ENCODE peak calls at places on chromosomes 11 and 22, in eight cellular contexts. C is spleen, E is ovary, R is body of pancreas, A is A549, X is NB4, S is GM12891, L is heart left ventricle. O is an unnamed sample.

GRCh38 chr11:130178441-130178971 is 18.9 kb downstream of the ST14 start:
- DNase-seq in L (peak), C (no peak), E (peak), R (no peak), S (no peak), A (no peak), X (no peak), O (no peak)

GRCh38 chr22:47294571-47294970 is 532.1 kb downstream of the TBC1D22A start:
- DNase-seq in X (no peak), C (no peak), E (no peak), L (no peak), S (no peak), R (no peak), A (no peak), O (no peak)

GRCh38 chr11:69008774-69009440 is 4.1 kb downstream of the MRGPRF start:
- DNase-seq in R (no peak), X (peak), C (peak), E (peak), A (peak), L (peak), S (no peak), O (no peak)

GRCh38 chr22:23219787-23220484 is 39.6 kb downstream of the BCR start:
- DNase-seq in X (peak), R (no peak), A (no peak), L (no peak), C (peak), E (peak), S (peak), O (no peak)

GRCh38 chr22:17119481-17120202 is 1.5 kb downstream of the TMEM121B start:
- DNase-seq in E (no peak), R (peak), S (no peak), C (peak), L (no peak), A (no peak), X (peak), O (peak)

GRCh38 chr11:125224391-125225015 is 60.0 kb downstream of the PKNOX2 start:
- DNase-seq in E (peak), X (peak), C (no peak), A (no peak), R (peak), S (no peak), L (peak), O (no peak)

GRCh38 chr11:128047026-128047425 is 540.3 kb downstream of the ETS1 start:
- DNase-seq in C (no peak), X (no peak), R (no peak), L (no peak), A (no peak), S (no peak), E (no peak), O (no peak)

GRCh38 chr11:133712235-133712634 is 133.1 kb downstream of the SPATA19 start:
- DNase-seq in A (no peak), S (no peak), E (no peak), X (no peak), R (no peak), C (no peak), L (no peak), O (no peak)

GRCh38 chr11:112809429-112809828 is 151.8 kb upstream of the NCAM1 start:
- DNase-seq in A (no peak), R (no peak), S (no peak), X (no peak), L (no peak), E (no peak), C (no peak), O (no peak)

GRCh38 chr22:46584081-46584903 is 35.9 kb upstream of the GRAMD4 start:
- DNase-seq in L (no peak), S (no peak), E (no peak), R (no peak), A (no peak), X (no peak), C (peak), O (no peak)

GRCh38 chr11:59560702-59561469 is 49.5 kb downstream of the OR4D9 start:
- DNase-seq in A (peak), L (peak), R (peak), X (peak), S (peak), C (peak), E (peak), O (peak)

GRCh38 chr11:12376259-12376971 is 956 bp upstream of the PARVA start:
- DNase-seq in S (no peak), C (no peak), E (peak), A (no peak), L (peak), X (no peak), R (peak), O (no peak)

GRCh38 chr11:2549876-2550605 is 105.2 kb downstream of the KCNQ1 start:
- DNase-seq in X (no peak), R (no peak), L (no peak), E (peak), C (peak), S (no peak), A (no peak), O (no peak)

GRCh38 chr11:830295-831131 is 2.2 kb upstream of the CD151 start:
- DNase-seq in A (no peak), L (peak), E (peak), S (no peak), R (peak), C (peak), X (no peak), O (peak)

GRCh38 chr11:16356057-16356750 is at the start of gene SOX6:
- DNase-seq in C (no peak), L (no peak), E (no peak), S (no peak), R (no peak), X (no peak), A (no peak), O (no peak)

GRCh38 chr11:12287374-12288211 is 89.8 kb upstream of the PARVA start:
- DNase-seq in X (peak), S (no peak), A (peak), R (no peak), E (peak), L (peak), C (no peak), O (no peak)

GRCh38 chr11:117731689-117732290 is 65.2 kb downstream of the DSCAML1 start:
- DNase-seq in A (no peak), X (no peak), C (peak), E (no peak), L (no peak), R (no peak), S (no peak), O (no peak)

GRCh38 chr11:46119352-46120216 is 1.7 kb downstream of the PHF21A start:
- DNase-seq in E (peak), L (peak), C (peak), A (no peak), X (peak), S (no peak), R (peak), O (peak)

GRCh38 chr11:31139479-31139878 is 230.1 kb downstream of the DCDC1 start:
- DNase-seq in X (no peak), L (no peak), S (no peak), E (no peak), A (no peak), R (no peak), C (no peak), O (no peak)

GRCh38 chr11:69444381-69445130 is 36.9 kb upstream of the LINC01488 start:
- DNase-seq in E (no peak), L (peak), X (peak), S (no peak), C (peak), A (no peak), R (peak), O (peak)

GRCh38 chr11:43693731-43694130 is 13.2 kb downstream of the HSD17B12 start:
- DNase-seq in C (no peak), A (no peak), L (no peak), E (no peak), R (no peak), X (no peak), S (no peak), O (peak)

GRCh38 chr22:45709004-45709739 is 37.5 kb downstream of the ATXN10 start:
- DNase-seq in C (no peak), S (no peak), L (no peak), E (no peak), A (peak), R (no peak), X (peak), O (no peak)

GRCh38 chr11:36130401-36130800 is 158.8 kb downstream of the COMMD9 start:
- DNase-seq in R (no peak), E (no peak), A (no peak), L (no peak), S (no peak), X (peak), C (no peak), O (no peak)

GRCh38 chr22:37777122-37777687 is 30.5 kb upstream of the GCAT start:
- DNase-seq in C (no peak), R (peak), L (peak), E (no peak), A (no peak), S (peak), X (peak), O (no peak)

GRCh38 chr11:113313601-113314000 is 782 bp upstream of the TTC12 start:
- DNase-seq in S (no peak), E (no peak), C (no peak), L (no peak), X (no peak), R (no peak), A (no peak), O (no peak)

GRCh38 chr22:38936562-38936961 is 20.8 kb upstream of the APOBEC3A start:
- DNase-seq in S (no peak), A (no peak), C (no peak), R (no peak), E (peak), X (no peak), L (no peak), O (no peak)

GRCh38 chr11:67646535-67647336 is 3.8 kb downstream of the ACY3 start:
- DNase-seq in C (peak), E (no peak), S (no peak), X (peak), L (no peak), R (peak), A (no peak), O (no peak)

GRCh38 chr22:29265929-29266328 is 1.9 kb downstream of the RHBDD3 start:
- DNase-seq in L (no peak), C (no peak), E (peak), A (no peak), R (no peak), X (no peak), S (no peak), O (peak)

GRCh38 chr11:57379732-57380131 is 1.2 kb downstream of the PRG3 start:
- DNase-seq in X (peak), R (no peak), S (no peak), A (no peak), C (no peak), E (no peak), L (no peak), O (peak)

GRCh38 chr11:103596323-103596722 is 440.1 kb upstream of the DDI1 start:
- DNase-seq in L (no peak), E (no peak), R (no peak), C (no peak), A (no peak), S (no peak), X (no peak), O (no peak)

GRCh38 chr11:74949748-74950127 is 672 bp downstream of the SPCS2 start:
- DNase-seq in E (no peak), A (peak), X (peak), S (no peak), L (no peak), R (no peak), C (no peak), O (peak)

GRCh38 chr11:13667245-13667644 is 1.2 kb upstream of the FAR1 start:
- DNase-seq in A (no peak), C (no peak), R (no peak), X (no peak), E (no peak), L (no peak), S (no peak), O (peak)

GRCh38 chr11:64219354-64219684 is 6.7 kb downstream of the TRPT1 start:
- DNase-seq in L (no peak), X (no peak), C (no peak), A (no peak), E (no peak), R (no peak), S (no peak), O (no peak)

GRCh38 chr22:41367680-41368542 is 13.8 kb upstream of the TEF start:
- DNase-seq in X (no peak), E (peak), L (peak), R (peak), A (no peak), C (no peak), S (no peak), O (no peak)

GRCh38 chr22:42468841-42469240 is 36.6 kb upstream of the NFAM1 start:
- DNase-seq in E (no peak), C (no peak), A (no peak), X (peak), L (no peak), S (no peak), R (no peak), O (no peak)

GRCh38 chr22:37904572-37905533 is 1.2 kb upstream of the MICALL1 start:
- DNase-seq in X (peak), R (no peak), C (no peak), A (peak), L (no peak), S (no peak), E (peak), O (peak)

GRCh38 chr22:48306284-48306683 is 1521.4 kb downstream of the BRD1 start:
- DNase-seq in S (no peak), X (no peak), R (no peak), A (no peak), L (no peak), E (no peak), C (no peak), O (no peak)

GRCh38 chr11:69683764-69684333 is 8.7 kb upstream of the LTO1 start:
- DNase-seq in C (peak), A (no peak), S (no peak), X (peak), E (no peak), L (no peak), R (no peak), O (peak)

GRCh38 chr11:86672007-86672621 is at the start of gene ME3:
- DNase-seq in E (peak), S (peak), C (peak), X (peak), L (peak), R (peak), A (peak), O (peak)

DNA sequence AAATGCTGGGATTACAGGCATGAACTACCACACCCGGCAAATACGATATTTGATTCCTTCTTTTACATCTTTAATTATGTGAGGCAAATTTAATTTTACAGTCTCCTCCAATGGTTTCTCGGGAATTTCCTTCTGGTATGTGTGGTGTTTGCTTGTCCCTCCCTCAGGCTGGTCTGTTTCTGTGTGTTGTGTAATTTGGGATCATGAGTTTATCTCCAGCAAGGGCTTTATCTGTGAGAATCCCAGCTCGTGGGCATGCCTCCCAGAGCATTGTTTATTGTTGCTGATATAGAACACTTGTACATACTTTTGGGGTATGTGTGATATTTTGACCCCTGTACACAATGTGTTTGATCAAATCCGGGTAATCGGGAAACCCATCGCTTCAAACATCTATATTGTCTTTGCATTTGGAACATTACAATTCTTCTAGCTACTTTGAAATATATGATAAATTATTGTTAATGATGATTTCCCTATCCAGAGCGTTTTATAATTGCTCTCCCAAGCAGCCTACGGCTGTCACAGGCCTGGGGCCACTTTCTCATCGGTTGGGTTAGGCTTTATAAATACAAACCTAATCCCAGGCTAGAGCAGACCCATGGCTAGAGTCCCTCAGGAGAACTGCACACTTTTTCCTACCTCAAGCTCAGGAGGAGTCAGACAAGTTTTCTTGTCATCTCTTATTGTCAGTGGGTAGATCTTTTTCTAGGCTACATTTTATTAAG is 15.0 kb upstream of the PRR5 start:
- DNase-seq in R (no peak), S (no peak), X (no peak), A (no peak), E (no peak), C (no peak), L (no peak), O (no peak)
- TF ChIP-seq POLR2A in R (no peak), S (no peak), X (no peak), A (no peak), E (no peak), C (no peak), L (no peak), O (no peak)

GRCh38 chr11:119095066-119095880 is 6.4 kb downstream of the DPAGT1 start:
- DNase-seq in E (peak), S (peak), R (peak), L (peak), C (peak), A (peak), X (peak), O (peak)
- TF ChIP-seq POLR2A in E (peak), S (peak), R (peak), L (peak), C (peak), A (peak), X (peak), O (peak)

DNA sequence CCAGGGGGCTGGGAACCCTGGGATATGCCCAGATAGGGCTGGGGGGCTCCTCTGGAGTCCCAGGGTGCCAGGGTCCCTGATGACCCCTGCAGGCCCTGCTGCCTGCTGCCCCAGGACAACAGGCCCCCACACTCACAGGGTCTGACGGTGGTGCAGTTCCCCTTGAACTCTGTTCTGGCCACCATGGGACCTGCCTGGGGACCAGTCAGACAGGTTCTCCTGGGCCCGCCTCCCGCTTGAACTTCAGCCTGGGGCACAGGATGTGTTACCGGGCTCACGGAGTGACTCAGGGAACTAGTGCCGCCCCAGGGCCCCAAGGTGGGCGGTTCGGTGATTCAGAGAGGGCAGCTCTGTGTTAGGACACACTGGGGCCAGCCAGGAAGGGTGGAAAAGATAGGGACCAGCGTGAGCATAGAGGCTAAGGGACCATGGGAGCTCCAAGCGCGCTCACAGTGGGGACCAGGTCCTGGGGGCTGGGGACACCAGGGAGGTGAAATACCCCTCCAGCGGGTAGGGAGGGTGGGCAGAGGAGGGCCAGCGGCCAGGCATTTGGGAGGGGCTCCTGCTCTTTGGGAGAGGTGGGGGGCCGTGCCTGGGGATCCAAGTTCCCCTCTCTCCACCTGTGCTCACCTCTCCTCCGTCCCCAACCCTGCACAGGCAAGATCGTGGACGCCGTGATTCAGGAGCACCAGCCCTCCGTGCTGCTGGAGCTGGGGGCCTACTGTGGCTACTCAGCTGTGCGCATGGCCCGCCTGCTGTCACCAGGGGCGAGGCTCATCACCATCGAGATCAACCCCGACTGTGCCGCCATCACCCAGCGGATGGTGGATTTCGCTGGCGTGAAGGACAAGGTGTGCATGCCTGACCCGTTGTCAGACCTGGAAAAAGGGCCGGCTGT is 21.5 kb upstream of the TXNRD2 start:
- DNase-seq in R (peak), L (no peak), S (no peak), E (no peak), A (no peak), C (peak), X (peak), O (no peak)
- TF ChIP-seq POLR2A in R (peak), L (no peak), S (no peak), E (no peak), A (no peak), C (no peak), X (no peak), O (no peak)

DNA sequence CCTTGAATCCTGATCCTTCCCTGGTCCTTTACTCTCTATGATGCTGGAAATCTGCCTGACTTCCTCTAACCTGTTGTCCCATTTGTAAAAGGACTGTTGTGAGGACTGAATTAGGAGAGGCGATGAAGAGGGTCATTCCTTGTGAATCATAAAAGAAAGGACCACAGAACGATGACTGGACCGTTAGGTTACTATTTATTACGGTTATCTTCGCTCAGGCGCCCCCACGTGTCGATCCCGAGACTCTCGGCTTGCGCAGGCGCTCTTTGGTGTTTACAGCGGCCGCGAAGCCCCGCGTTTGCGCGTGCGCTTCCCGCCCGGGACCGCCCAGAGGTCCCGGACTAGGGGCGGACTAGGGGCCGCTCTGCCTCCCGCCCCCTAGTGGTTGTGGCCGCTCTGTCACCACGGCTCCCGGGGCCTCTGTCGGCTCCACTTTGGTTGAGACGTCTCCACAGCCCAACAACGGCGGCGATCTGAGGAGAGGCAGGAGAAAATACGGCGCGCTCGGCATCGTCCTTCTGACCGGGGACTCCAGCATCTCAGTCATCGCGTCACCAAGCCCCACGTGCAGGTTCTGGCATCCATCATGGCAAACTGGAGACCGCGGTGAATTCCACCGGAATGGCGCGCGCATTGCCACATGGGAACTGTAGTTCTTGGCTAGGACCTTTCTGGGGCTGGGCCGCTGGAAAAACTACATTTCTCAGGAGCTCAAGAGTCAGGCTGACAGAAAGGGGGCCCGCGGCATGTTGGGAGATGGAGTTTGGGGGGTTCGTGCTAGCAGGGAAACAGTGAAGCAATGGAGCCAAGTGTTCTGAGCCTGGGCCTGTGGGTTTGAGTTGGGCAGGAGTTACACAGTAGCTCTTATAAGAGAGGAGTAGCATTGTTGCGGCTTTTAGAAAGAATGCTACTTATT is at the start of gene STARD10:
- DNase-seq in X (peak), A (peak), L (peak), E (peak), S (peak), R (peak), C (peak), O (peak)
- TF ChIP-seq POLR2A in X (no peak), A (peak), L (no peak), E (peak), S (peak), R (peak), C (no peak), O (peak)

O was measured in erythroblast.